ENCODE peak calls at places on chromosomes 13 and 19, in seven cellular contexts. J, Z, P, A, I, B and Q are unnamed samples.

GRCh38 chr19:8557637-8558238 is 19.5 kb downstream of the MYO1F start:
- DNase-seq in J (no peak), Z (no peak), P (no peak), A (no peak), I (no peak), B (no peak), Q (no peak)

GRCh38 chr19:40594657-40595077 is 6.5 kb upstream of the LTBP4 start:
- DNase-seq in J (no peak), Z (no peak), P (no peak), A (no peak), I (no peak), B (no peak), Q (peak)

GRCh38 chr13:40993987-40994386 is 25.1 kb downstream of the ELF1 start:
- DNase-seq in J (no peak), Z (peak), P (no peak), A (no peak), I (peak), B (no peak), Q (no peak)

GRCh38 chr13:41159174-41159573 is 26.6 kb upstream of the KBTBD6 start:
- DNase-seq in J (no peak), Z (no peak), P (no peak), A (no peak), I (no peak), B (no peak), Q (no peak)

GRCh38 chr19:38891791-38892190 is 7.6 kb downstream of the SIRT2 start:
- DNase-seq in J (no peak), Z (no peak), P (no peak), A (no peak), I (no peak), B (no peak), Q (no peak)

GRCh38 chr19:17871878-17872250 is at the start of gene SLC5A5:
- DNase-seq in J (no peak), Z (no peak), P (no peak), A (no peak), I (peak), B (peak), Q (no peak)

GRCh38 chr19:38543807-38544568 is 73.8 kb downstream of the MAP4K1 start:
- DNase-seq in J (no peak), Z (peak), P (peak), A (no peak), I (peak), B (peak), Q (peak)

GRCh38 chr19:7200739-7201138 is 93.5 kb downstream of the INSR start:
- DNase-seq in J (no peak), Z (no peak), P (no peak), A (no peak), I (no peak), B (no peak), Q (no peak)

GRCh38 chr13:106500450-106500849 is 35.0 kb downstream of the EFNB2 start:
- DNase-seq in J (no peak), Z (no peak), P (peak), A (no peak), I (no peak), B (no peak), Q (no peak)

GRCh38 chr13:110396476-110396875 is 89.4 kb downstream of the COL4A2 start:
- DNase-seq in J (no peak), Z (no peak), P (no peak), A (no peak), I (no peak), B (no peak), Q (no peak)

GRCh38 chr19:42563352-42564210 is 31.1 kb downstream of the CEACAM8 start:
- DNase-seq in J (no peak), Z (peak), P (peak), A (peak), I (peak), B (peak), Q (peak)

GRCh38 chr13:76019421-76020044 is 383.4 kb downstream of the LMO7 start:
- DNase-seq in J (peak), Z (no peak), P (no peak), A (no peak), I (peak), B (peak), Q (no peak)

GRCh38 chr13:98240131-98240530 is 63.1 kb upstream of the RNF113B start:
- DNase-seq in J (no peak), Z (no peak), P (no peak), A (no peak), I (no peak), B (no peak), Q (no peak)

GRCh38 chr13:45369116-45369515 is 28.1 kb upstream of the TPT1 start:
- DNase-seq in J (no peak), Z (no peak), P (no peak), A (no peak), I (no peak), B (no peak), Q (no peak)

GRCh38 chr13:105474983-105475382 is 1060.5 kb downstream of the EFNB2 start:
- DNase-seq in J (no peak), Z (no peak), P (no peak), A (no peak), I (no peak), B (no peak), Q (peak)

GRCh38 chr19:38033658-38034150 is 126.7 kb downstream of the SIPA1L3 start:
- DNase-seq in J (peak), Z (no peak), P (no peak), A (no peak), I (peak), B (no peak), Q (peak)

GRCh38 chr13:112158961-112159360 is 92.0 kb downstream of the SOX1 start:
- DNase-seq in J (no peak), Z (no peak), P (no peak), A (no peak), I (no peak), B (no peak), Q (no peak)

GRCh38 chr19:17522988-17523872 is 11.8 kb downstream of the PGLS start:
- DNase-seq in J (no peak), Z (peak), P (no peak), A (no peak), I (no peak), B (peak), Q (no peak)

GRCh38 chr19:36547001-36547732 is 19.1 kb upstream of the ZNF260 start:
- DNase-seq in J (no peak), Z (no peak), P (peak), A (no peak), I (no peak), B (no peak), Q (peak)

GRCh38 chr13:45511310-45512147 is 46.8 kb downstream of the COG3 start:
- DNase-seq in J (no peak), Z (peak), P (peak), A (no peak), I (no peak), B (no peak), Q (peak)

GRCh38 chr19:39481229-39481545 is 549 bp downstream of the TIMM50 start:
- DNase-seq in J (no peak), Z (no peak), P (no peak), A (no peak), I (no peak), B (no peak), Q (no peak)

GRCh38 chr13:24618219-24618955 is 61.8 kb upstream of the ATP12A start:
- DNase-seq in J (no peak), Z (no peak), P (no peak), A (peak), I (no peak), B (peak), Q (peak)

GRCh38 chr13:108728370-108728769 is 99.0 kb downstream of the MYO16 start:
- DNase-seq in J (peak), Z (no peak), P (no peak), A (no peak), I (peak), B (no peak), Q (no peak)

GRCh38 chr19:38374332-38375097 is at the start of gene PSMD8:
- DNase-seq in J (peak), Z (peak), P (peak), A (peak), I (peak), B (peak), Q (peak)

GRCh38 chr13:110138009-110138699 is 168.8 kb downstream of the COL4A1 start:
- DNase-seq in J (no peak), Z (peak), P (peak), A (peak), I (peak), B (peak), Q (peak)

GRCh38 chr19:18107235-18108083 is 9.9 kb downstream of the MAST3 start:
- DNase-seq in J (no peak), Z (no peak), P (no peak), A (no peak), I (no peak), B (no peak), Q (no peak)

GRCh38 chr13:52447354-52447753 is 3.1 kb downstream of the VPS36 start:
- DNase-seq in J (no peak), Z (no peak), P (no peak), A (no peak), I (no peak), B (no peak), Q (peak)

GRCh38 chr19:39170398-39171231 is 26.1 kb upstream of the NCCRP1 start:
- DNase-seq in J (no peak), Z (no peak), P (no peak), A (no peak), I (no peak), B (no peak), Q (no peak)

GRCh38 chr19:3284759-3285646 is 60.5 kb downstream of the CELF5 start:
- DNase-seq in J (peak), Z (peak), P (peak), A (peak), I (peak), B (peak), Q (peak)

GRCh38 chr13:113146750-113147149 is 11.7 kb upstream of the PROZ start:
- DNase-seq in J (no peak), Z (peak), P (no peak), A (no peak), I (peak), B (no peak), Q (no peak)

GRCh38 chr19:19062454-19063182 is 1.2 kb upstream of the SLC25A42 start:
- DNase-seq in J (no peak), Z (no peak), P (no peak), A (no peak), I (no peak), B (peak), Q (peak)

GRCh38 chr19:10846500-10847202 is 1.6 kb upstream of the C19orf38 start:
- DNase-seq in J (no peak), Z (no peak), P (no peak), A (no peak), I (no peak), B (no peak), Q (no peak)

GRCh38 chr19:37966211-37967072 is 59.4 kb downstream of the SIPA1L3 start:
- DNase-seq in J (no peak), Z (no peak), P (no peak), A (no peak), I (no peak), B (no peak), Q (peak)

GRCh38 chr13:27967736-27968315 is 1.3 kb downstream of the CDX2 start:
- DNase-seq in J (no peak), Z (no peak), P (no peak), A (no peak), I (peak), B (no peak), Q (no peak)

GRCh38 chr13:77698211-77699058 is 948 bp downstream of the SLAIN1 start:
- DNase-seq in J (no peak), Z (peak), P (peak), A (peak), I (peak), B (peak), Q (peak)

GRCh38 chr19:48492925-48493717 is 18.5 kb downstream of the LMTK3 start:
- DNase-seq in J (peak), Z (peak), P (peak), A (peak), I (peak), B (peak), Q (peak)

GRCh38 chr13:30033681-30034447 is 183.4 kb upstream of the UBL3 start:
- DNase-seq in J (no peak), Z (no peak), P (peak), A (no peak), I (no peak), B (no peak), Q (peak)

GRCh38 chr13:98253526-98253925 is 76.5 kb upstream of the RNF113B start:
- DNase-seq in J (no peak), Z (no peak), P (no peak), A (no peak), I (no peak), B (no peak), Q (peak)

GRCh38 chr19:20858218-20858617 is 64.8 kb upstream of the ZNF85 start:
- DNase-seq in J (no peak), Z (no peak), P (no peak), A (no peak), I (peak), B (no peak), Q (no peak)